ENCODE peak calls at places on chromosomes 5 and 9, in four cellular contexts. Y is H1, L is K562, M is HepG2. E is an unnamed sample.

GRCh38 chr5:24642022-24642421 is 2.8 kb downstream of the CDH10 start:
- DNase-seq in Y (no peak), L (peak), M (peak), E (no peak)

GRCh38 chr9:34644766-34645314 is 1.6 kb upstream of the GALT start:
- DNase-seq in Y (no peak), L (no peak), M (peak), E (no peak)

GRCh38 chr9:72579190-72579589 is 57.8 kb downstream of the TMC1 start:
- DNase-seq in Y (no peak), L (peak), M (no peak), E (no peak)

GRCh38 chr5:170228756-170229459 is 3.9 kb upstream of the C5orf58 start:
- DNase-seq in Y (no peak), L (no peak), M (no peak), E (no peak)

GRCh38 chr9:124716795-124717194 is 54.3 kb downstream of the NR6A1 start:
- DNase-seq in Y (no peak), L (no peak), M (no peak), E (no peak)

GRCh38 chr5:68550031-68550430 is 334.5 kb downstream of the PIK3R1 start:
- DNase-seq in Y (no peak), L (no peak), M (no peak), E (no peak)

GRCh38 chr5:146447734-146448380 is 724 bp downstream of the TCERG1 start:
- DNase-seq in Y (no peak), L (peak), M (peak), E (peak)

GRCh38 chr9:124290053-124290581 is 32.4 kb downstream of the NEK6 start:
- DNase-seq in Y (no peak), L (no peak), M (no peak), E (no peak)

GRCh38 chr5:5665225-5666075 is 243.0 kb downstream of the ICE1 start:
- DNase-seq in Y (no peak), L (peak), M (no peak), E (no peak)

GRCh38 chr5:173324115-173325001 is 3.9 kb downstream of the STC2 start:
- DNase-seq in Y (no peak), L (peak), M (no peak), E (no peak)

GRCh38 chr5:133514456-133514855 is 97.9 kb downstream of the FSTL4 start:
- DNase-seq in Y (no peak), L (no peak), M (no peak), E (no peak)

GRCh38 chr9:129458663-129459549 is 162.0 kb downstream of the C9orf50 start:
- DNase-seq in Y (no peak), L (no peak), M (no peak), E (no peak)

GRCh38 chr9:84121991-84122523 is 141.5 kb downstream of the RMI1 start:
- DNase-seq in Y (no peak), L (no peak), M (no peak), E (no peak)

GRCh38 chr9:82736126-82736525 is 326.8 kb downstream of the RASEF start:
- DNase-seq in Y (no peak), L (no peak), M (no peak), E (no peak)

GRCh38 chr5:114957384-114957783 is 212.3 kb downstream of the TRIM36 start:
- DNase-seq in Y (no peak), L (no peak), M (no peak), E (no peak)

GRCh38 chr5:52725065-52725746 is 62.5 kb upstream of the ITGA1 start:
- DNase-seq in Y (no peak), L (no peak), M (peak), E (no peak)

GRCh38 chr9:70485273-70485858 is 70.9 kb upstream of the KLF9 start:
- DNase-seq in Y (no peak), L (peak), M (no peak), E (no peak)

GRCh38 chr9:12956805-12957204 is 182.0 kb downstream of the LURAP1L start:
- DNase-seq in Y (no peak), L (no peak), M (no peak), E (no peak)

GRCh38 chr9:10127867-10128266 is 484.9 kb downstream of the PTPRD start:
- DNase-seq in Y (no peak), L (no peak), M (no peak), E (no peak)

GRCh38 chr5:13354611-13355010 is 589.9 kb downstream of the DNAH5 start:
- DNase-seq in Y (no peak), L (no peak), M (no peak), E (no peak)

GRCh38 chr5:107502711-107503110 is 168.0 kb downstream of the EFNA5 start:
- DNase-seq in Y (no peak), L (no peak), M (no peak), E (no peak)

GRCh38 chr9:12656803-12657202 is 36.4 kb upstream of the TYRP1 start:
- DNase-seq in Y (no peak), L (no peak), M (no peak), E (no peak)

GRCh38 chr9:113568481-113569321 is 105.2 kb downstream of the RGS3 start:
- DNase-seq in Y (no peak), L (no peak), M (no peak), E (no peak)

GRCh38 chr5:107808671-107809137 is 138.0 kb upstream of the EFNA5 start:
- DNase-seq in Y (peak), L (no peak), M (peak), E (peak)

GRCh38 chr9:133234577-133235322 is 25.7 kb upstream of the OBP2B start:
- DNase-seq in Y (no peak), L (no peak), M (no peak), E (no peak)

GRCh38 chr5:163585206-163585605 is 79.8 kb downstream of the MAT2B start:
- DNase-seq in Y (no peak), L (no peak), M (no peak), E (no peak)

GRCh38 chr5:81397169-81397568 is 3.2 kb upstream of the ACOT12 start:
- DNase-seq in Y (no peak), L (peak), M (no peak), E (no peak)

GRCh38 chr5:81402180-81402930 is 8.4 kb upstream of the ACOT12 start:
- DNase-seq in Y (no peak), L (no peak), M (no peak), E (no peak)

GRCh38 chr5:81398741-81399140 is 4.8 kb upstream of the ACOT12 start:
- DNase-seq in Y (no peak), L (no peak), M (no peak), E (no peak)

GRCh38 chr5:81400375-81400774 is 6.4 kb upstream of the ACOT12 start:
- DNase-seq in Y (no peak), L (no peak), M (no peak), E (no peak)

GRCh38 chr5:81401266-81401665 is 7.3 kb upstream of the ACOT12 start:
- DNase-seq in Y (no peak), L (no peak), M (no peak), E (no peak)
- TF ChIP-seq JUN in Y (no peak), L (no peak), M (no peak), E (no peak)

DNA sequence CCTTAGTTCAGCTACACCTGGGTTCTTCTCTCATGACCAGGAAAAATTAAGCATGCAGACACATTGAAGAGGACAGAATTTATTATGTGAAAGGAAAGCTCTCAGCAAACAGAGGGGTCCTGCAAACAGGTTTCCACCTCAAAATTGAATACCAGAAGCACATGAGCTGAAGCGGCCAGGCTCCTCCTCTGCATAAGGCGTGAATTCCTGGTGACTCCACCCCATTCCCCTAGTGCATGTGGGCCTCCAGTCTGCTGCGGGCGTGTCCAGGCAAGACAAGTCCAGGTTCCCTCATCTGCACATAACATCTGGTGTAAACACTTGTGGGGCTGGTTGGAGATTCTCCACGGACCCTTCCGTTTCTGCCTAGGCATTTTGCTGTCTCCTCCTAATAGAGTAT is 1156.4 kb downstream of the FOXD4L5 start:
- DNase-seq in Y (no peak), L (peak), M (no peak), E (no peak)
- TF ChIP-seq ATF2 in Y (no peak), L (no peak), M (no peak), E (no peak)

DNA sequence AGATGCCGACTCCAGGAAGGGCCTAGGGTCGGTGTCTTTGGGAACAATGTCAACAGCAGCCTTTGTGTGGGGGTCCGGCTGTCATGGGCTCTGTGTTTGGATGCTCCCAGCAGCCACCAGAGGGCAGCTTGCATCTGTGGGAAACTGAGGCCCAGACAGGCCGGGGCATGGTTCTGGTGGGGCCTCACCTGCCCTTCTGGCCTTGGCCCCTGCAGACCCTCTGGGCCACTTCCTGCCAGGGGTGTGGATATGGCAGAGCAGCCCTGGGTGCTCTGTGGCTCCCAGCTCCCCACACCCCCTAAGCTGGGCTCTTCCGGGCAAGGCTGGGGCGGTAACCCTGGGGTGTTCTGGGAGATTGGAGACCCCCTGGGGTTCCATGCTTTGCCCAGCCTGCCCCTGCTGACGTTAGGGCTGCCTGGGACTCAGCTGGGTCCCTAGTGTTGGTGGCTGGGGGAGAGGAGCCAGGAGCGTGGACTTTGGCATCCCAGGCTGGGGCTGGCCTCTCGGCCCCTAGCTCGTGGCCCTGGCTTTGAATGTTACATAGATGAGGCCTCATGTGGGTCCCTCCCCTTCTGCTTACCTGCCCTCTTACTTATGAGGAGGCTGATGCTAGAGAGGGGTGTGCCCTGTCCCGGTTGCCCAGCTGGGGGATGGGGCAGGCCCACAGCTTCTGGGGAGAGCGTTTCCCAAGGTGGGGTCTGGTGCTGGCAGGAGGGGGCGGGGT is 38.3 kb downstream of the RXRA start:
- DNase-seq in Y (no peak), L (no peak), M (peak), E (no peak)
- TF ChIP-seq JUN in Y (no peak), L (no peak), M (no peak), E (no peak)

DNA sequence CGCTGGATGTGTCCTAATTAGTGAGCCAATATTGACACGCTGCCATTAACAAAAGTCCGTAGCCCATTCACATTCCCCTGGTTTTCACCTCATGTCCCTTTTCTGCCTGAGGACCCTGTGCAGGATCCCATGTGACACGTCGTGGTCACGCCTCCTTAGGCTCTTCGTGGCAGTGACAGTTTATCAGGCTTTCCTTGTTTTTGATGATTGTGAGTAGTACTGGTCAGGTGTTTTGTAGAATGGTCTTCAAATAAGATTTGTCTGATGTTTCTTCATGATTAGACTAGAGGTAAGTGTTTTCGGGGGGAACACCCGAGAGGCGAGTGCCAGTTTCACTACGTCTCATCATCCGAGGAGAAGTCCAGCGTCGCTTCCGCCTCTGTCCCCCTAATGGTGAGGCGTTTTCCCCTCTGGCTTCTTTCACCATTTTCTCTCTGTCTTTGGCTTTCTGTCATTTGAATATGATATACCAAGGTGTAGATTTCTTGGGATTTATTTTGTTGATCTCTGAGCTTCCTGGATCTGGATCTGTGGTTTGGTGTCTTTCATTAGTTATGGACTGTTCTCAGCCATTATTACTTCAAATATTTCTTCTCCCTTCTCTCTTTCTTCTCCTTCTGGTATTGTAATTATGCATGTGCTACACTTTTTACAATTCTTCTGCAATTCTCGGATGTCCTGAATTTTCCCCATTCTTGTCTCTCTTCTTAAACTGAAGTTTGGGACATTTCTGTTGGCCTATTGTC is 57.3 kb downstream of the TRIP13 start:
- DNase-seq in Y (peak), L (no peak), M (no peak), E (no peak)
- TF ChIP-seq ATF2 in Y (no peak), L (no peak), M (no peak), E (no peak)

GRCh38 chr9:89946741-89947140 is 341.9 kb downstream of the GADD45G start:
- DNase-seq in Y (no peak), L (no peak), M (no peak), E (no peak)
- TF ChIP-seq JUN in Y (no peak), L (no peak), M (no peak), E (no peak)

GRCh38 chr5:158590936-158591863 is 508.5 kb downstream of the EBF1 start:
- DNase-seq in Y (peak), L (no peak), M (no peak), E (peak)
- TF ChIP-seq ATF2 in Y (peak), L (no peak), M (no peak), E (no peak)

DNA sequence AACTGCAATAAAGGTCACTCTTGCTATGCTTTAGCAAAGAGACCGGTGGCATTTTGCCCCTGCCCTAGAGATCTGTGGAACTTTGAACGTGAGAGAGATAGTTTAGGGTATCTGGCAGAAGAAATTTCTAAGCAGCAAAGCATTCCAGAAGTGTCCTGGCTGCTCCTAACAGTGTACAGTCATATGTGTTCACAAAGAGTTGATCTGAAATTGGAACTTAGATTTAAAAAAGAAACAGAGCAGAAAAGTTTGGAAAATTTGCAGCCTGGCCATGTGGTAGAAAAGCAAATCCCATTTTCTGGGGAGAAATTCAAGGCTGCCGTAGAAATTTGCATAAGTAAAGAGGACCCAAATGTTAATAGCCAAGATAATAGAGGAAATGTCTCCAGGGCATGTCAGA is 169.2 kb downstream of the FGF1 start:
- DNase-seq in Y (no peak), L (no peak), M (no peak), E (no peak)
- TF ChIP-seq JUN in Y (no peak), L (no peak), M (no peak), E (no peak)